ENCODE peak calls at places on chromosome 9, in four cellular contexts. T is endodermal cell, E is Calu3, N is HL-60. L is an unnamed sample.

GRCh38 chr9:98287383-98287782 is 31.9 kb upstream of the TBC1D2 start:
- DNase-seq in T (peak), E (no peak), N (no peak), L (no peak)

GRCh38 chr9:129383415-129384088 is 205.5 kb upstream of the IER5L start:
- DNase-seq in T (peak), E (peak), N (peak), L (peak)

GRCh38 chr9:27535701-27536118 is 6.1 kb upstream of the MOB3B start:
- DNase-seq in T (peak), E (peak), N (no peak), L (no peak)

GRCh38 chr9:136648746-136649145 is 14.0 kb upstream of the EGFL7 start:
- DNase-seq in T (no peak), E (no peak), N (peak), L (peak)

GRCh38 chr9:114080773-114081440 is 2.8 kb upstream of the AMBP start:
- DNase-seq in T (peak), E (peak), N (no peak), L (peak)

GRCh38 chr9:5043381-5043780 is 58.3 kb downstream of the JAK2 start:
- DNase-seq in T (no peak), E (no peak), N (no peak), L (no peak)

GRCh38 chr9:26773054-26773453 is 119.5 kb downstream of the CAAP1 start:
- DNase-seq in T (no peak), E (no peak), N (no peak), L (no peak)

GRCh38 chr9:111481885-111482636 is 2.1 kb downstream of the ECPAS start:
- DNase-seq in T (peak), E (no peak), N (peak), L (no peak)

GRCh38 chr9:91986248-91986647 is 36.2 kb upstream of the ROR2 start:
- DNase-seq in T (no peak), E (no peak), N (no peak), L (no peak)

GRCh38 chr9:85744481-85744880 is 2.7 kb upstream of the AGTPBP1 start:
- DNase-seq in T (peak), E (no peak), N (peak), L (no peak)

GRCh38 chr9:69122391-69123141 is 51.5 kb upstream of the TJP2 start:
- DNase-seq in T (peak), E (peak), N (no peak), L (peak)

GRCh38 chr9:5587024-5587423 is 41.9 kb upstream of the RIC1 start:
- DNase-seq in T (no peak), E (no peak), N (no peak), L (no peak)

GRCh38 chr9:97320080-97320642 is 12.7 kb downstream of the CCDC180 start:
- DNase-seq in T (no peak), E (no peak), N (no peak), L (no peak)

GRCh38 chr9:126641118-126641851 is 27.6 kb downstream of the LMX1B start:
- DNase-seq in T (no peak), E (no peak), N (no peak), L (no peak)

GRCh38 chr9:69785757-69786156 is 25.9 kb upstream of the PTAR1 start:
- DNase-seq in T (no peak), E (no peak), N (no peak), L (no peak)

GRCh38 chr9:110895141-110895912 is 142.9 kb downstream of the LPAR1 start:
- DNase-seq in T (no peak), E (no peak), N (no peak), L (no peak)

GRCh38 chr9:137818286-137818685 is 59.3 kb upstream of the CACNA1B start:
- DNase-seq in T (no peak), E (no peak), N (no peak), L (no peak)

GRCh38 chr9:127035423-127035822 is 87.0 kb downstream of the ANGPTL2 start:
- DNase-seq in T (peak), E (no peak), N (no peak), L (peak)

GRCh38 chr9:137412431-137412830 is 10.5 kb downstream of the EXD3 start:
- DNase-seq in T (no peak), E (no peak), N (no peak), L (no peak)

GRCh38 chr9:69207503-69207902 is 33.4 kb downstream of the TJP2 start:
- DNase-seq in T (peak), E (no peak), N (no peak), L (no peak)

GRCh38 chr9:137179761-137180160 is 7.9 kb upstream of the TMEM210 start:
- DNase-seq in T (no peak), E (no peak), N (no peak), L (no peak)

GRCh38 chr9:12658531-12659209 is 34.5 kb upstream of the TYRP1 start:
- DNase-seq in T (no peak), E (no peak), N (no peak), L (peak)

GRCh38 chr9:86978413-86978812 is 31.1 kb upstream of the GAS1 start:
- DNase-seq in T (no peak), E (no peak), N (no peak), L (no peak)

GRCh38 chr9:122134822-122135528 is 24.6 kb downstream of the NDUFA8 start:
- DNase-seq in T (peak), E (no peak), N (no peak), L (no peak)

GRCh38 chr9:1729631-1730030 is 285.5 kb upstream of the SMARCA2 start:
- DNase-seq in T (no peak), E (no peak), N (no peak), L (no peak)

GRCh38 chr9:1738511-1739100 is 276.5 kb upstream of the SMARCA2 start:
- DNase-seq in T (peak), E (no peak), N (no peak), L (no peak)

GRCh38 chr9:1726993-1727759 is 288.0 kb upstream of the SMARCA2 start:
- DNase-seq in T (peak), E (no peak), N (no peak), L (no peak)

DNA sequence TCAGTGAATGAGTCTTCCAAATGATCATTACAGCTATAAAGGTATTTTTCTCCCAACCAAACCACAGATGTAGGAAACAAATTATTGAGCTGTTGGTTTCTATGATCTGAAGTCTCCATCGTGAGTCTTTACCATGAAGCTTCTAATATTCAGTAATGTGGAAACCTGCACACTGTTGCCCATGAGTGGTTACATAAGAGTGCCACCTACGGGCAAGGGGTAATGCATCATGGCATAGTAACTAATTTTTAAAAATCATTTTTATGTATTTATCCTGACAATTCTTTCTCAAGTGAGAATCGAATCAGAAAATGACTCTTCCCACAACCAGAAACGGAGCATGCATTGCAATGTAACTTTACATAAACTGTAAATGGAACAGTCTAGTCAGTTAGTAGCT is 282.5 kb upstream of the SMARCA2 start:
- DNase-seq in T (no peak), E (no peak), N (no peak), L (no peak)
- TF ChIP-seq CTCF in T (no peak), E (no peak), N (no peak), L (no peak)

GRCh38 chr9:124780060-124780756 is 3.3 kb downstream of the OLFML2A start:
- DNase-seq in T (peak), E (no peak), N (no peak), L (peak)

GRCh38 chr9:124780757-124781151 is 3.8 kb downstream of the OLFML2A start:
- DNase-seq in T (no peak), E (no peak), N (no peak), L (no peak)

GRCh38 chr9:124776952-124777645 is at the start of gene OLFML2A:
- DNase-seq in T (peak), E (peak), N (no peak), L (peak)

GRCh38 chr9:124778575-124779367 is 1.8 kb downstream of the OLFML2A start:
- DNase-seq in T (peak), E (no peak), N (no peak), L (no peak)

DNA sequence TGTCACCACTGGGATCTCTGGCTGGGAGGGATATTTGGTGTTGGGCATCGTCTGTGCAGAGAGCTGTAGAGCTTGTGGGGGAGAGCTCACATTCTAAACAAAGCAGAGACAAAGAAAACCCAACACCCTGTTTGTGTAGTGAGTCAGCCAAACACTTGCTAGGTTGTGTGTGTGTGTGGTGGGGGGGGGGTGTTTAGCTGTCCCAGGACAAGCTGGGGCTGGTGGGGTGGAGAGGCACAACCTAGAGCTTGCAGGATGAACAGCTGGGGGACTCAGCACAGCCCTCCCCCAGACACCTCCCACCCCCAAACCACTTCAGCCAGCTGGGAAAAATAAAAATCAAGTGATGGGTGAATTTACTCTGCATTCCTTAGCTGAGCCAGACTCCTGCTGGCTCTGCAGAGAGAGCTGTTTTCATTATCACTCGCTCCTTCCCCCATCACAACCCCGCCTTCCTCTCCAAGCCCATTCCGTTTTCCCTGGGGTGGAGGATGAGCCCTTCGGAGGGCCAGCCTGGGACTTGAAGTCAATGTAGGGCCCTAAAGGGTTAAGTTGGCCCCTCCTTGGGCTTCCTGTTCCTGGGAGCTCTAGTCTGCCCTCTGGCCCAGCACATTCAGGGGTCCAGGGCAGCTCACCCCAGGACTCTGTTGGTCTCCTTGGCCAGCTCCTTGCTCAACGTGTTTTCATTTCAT is 2.6 kb downstream of the OLFML2A start:
- DNase-seq in T (peak), E (peak), N (no peak), L (no peak)
- TF ChIP-seq CTCF in T (no peak), E (no peak), N (no peak), L (no peak)

DNA sequence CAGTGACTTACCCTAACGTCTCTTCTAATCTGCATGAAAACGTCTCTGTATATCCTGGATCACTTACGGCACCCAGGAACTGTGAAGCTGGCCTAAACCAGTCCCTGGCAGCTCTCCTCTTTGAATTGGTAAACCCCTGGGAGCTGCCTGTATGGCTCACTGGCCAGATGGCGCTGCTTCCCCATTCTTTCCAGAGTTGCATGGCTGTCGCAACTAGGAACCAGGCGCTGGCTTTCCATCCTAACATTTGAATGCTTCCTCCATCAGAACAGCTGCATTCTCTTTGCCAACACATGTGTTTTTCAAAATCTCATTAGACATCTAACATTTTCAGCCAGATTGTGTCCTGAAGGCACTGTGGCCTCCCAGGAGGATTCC is 8.0 kb upstream of the PCA3 start:
- DNase-seq in T (peak), E (peak), N (peak), L (peak)
- TF ChIP-seq CTCF in T (peak), E (no peak), N (no peak), L (no peak)

GRCh38 chr9:36914212-36914577 is 119.9 kb downstream of the PAX5 start:
- DNase-seq in T (no peak), E (no peak), N (no peak), L (no peak)
- TF ChIP-seq CTCF in T (no peak), E (no peak), N (no peak), L (no peak)

GRCh38 chr9:75488082-75488713 is 399.9 kb downstream of the OSTF1 start:
- DNase-seq in T (no peak), E (no peak), N (no peak), L (no peak)

GRCh38 chr9:75483636-75484035 is 395.3 kb downstream of the OSTF1 start:
- DNase-seq in T (no peak), E (no peak), N (no peak), L (no peak)

GRCh38 chr9:75482566-75482965 is 394.3 kb downstream of the OSTF1 start:
- DNase-seq in T (no peak), E (no peak), N (no peak), L (no peak)
- TF ChIP-seq CTCF in T (peak), E (no peak), N (no peak), L (no peak)

GRCh38 chr9:93962041-93962440 is 6.9 kb upstream of the BARX1 start:
- DNase-seq in T (no peak), E (no peak), N (no peak), L (no peak)

GRCh38 chr9:93960971-93961841 is 6.1 kb upstream of the BARX1 start:
- DNase-seq in T (peak), E (no peak), N (no peak), L (no peak)

GRCh38 chr9:93964685-93965084 is 9.5 kb upstream of the BARX1 start:
- DNase-seq in T (no peak), E (no peak), N (no peak), L (no peak)

GRCh38 chr9:93963969-93964368 is 8.8 kb upstream of the BARX1 start:
- DNase-seq in T (peak), E (no peak), N (no peak), L (no peak)

DNA sequence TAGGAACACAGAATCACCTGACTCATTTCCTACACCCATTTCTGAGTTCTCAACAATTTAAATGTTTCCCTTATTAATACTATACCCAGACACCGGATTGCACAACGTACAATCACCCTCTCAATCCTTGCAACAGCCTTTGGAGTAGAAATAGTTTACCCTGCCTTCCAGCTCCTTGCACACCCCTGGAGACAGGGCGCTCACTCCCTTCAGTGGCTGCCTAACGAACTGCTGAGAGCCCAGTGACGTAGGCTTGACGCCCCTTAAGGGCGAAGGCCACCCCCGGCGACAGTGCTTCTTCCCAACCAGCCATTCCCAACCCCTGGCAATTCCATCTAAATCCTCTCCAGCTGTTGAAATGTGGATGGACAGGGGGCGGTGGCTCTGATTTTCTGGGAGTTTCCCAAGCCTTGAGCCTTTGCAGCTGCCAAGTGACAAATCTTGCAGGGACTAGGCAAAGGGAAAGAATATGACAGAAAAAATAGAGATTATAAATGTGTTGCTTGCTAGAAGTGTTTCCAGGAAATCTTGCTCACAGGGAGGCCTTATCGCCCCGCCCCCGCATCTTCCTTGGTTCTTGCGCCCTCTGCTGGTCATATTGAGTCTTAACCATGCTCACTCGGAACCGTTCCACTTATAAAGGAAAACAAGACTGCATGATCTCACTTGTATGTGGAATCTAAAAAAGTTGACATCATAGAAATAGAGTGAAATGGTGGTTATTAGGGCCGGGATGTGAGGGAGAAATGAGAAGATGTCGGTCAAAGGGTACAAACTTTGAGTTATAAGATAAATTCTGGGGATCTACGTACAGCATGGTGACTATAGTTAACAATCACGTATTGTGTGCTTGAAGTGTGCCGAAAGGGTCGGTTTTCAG is 7.6 kb upstream of the BARX1 start:
- DNase-seq in T (peak), E (peak), N (peak), L (peak)
- TF ChIP-seq CTCF in T (peak), E (peak), N (peak), L (peak)

L was measured in mucosa of descending colon.